ENCODE peak calls at places on chromosomes 11 and 22, in nine cellular contexts. L, P, N, Z, E, O, T, H and Y are unnamed samples.

GRCh38 chr11:67271548-67272284 is 5.4 kb downstream of the GRK2 start:
- DNase-seq in L (no peak), P (no peak), N (peak), Z (no peak), E (peak), O (peak), T (peak), H (no peak), Y (no peak)

GRCh38 chr11:765025-765801 is 12.1 kb downstream of the GATD1 start:
- DNase-seq in L (peak), P (peak), N (peak), Z (peak), E (peak), O (peak), T (no peak), H (peak), Y (no peak)

GRCh38 chr11:96447208-96447607 is 57.4 kb downstream of the JRKL start:
- DNase-seq in L (no peak), P (no peak), N (no peak), Z (no peak), E (no peak), O (no peak), T (no peak), H (no peak), Y (no peak)

GRCh38 chr11:61507962-61508824 is at the start of gene LRRC10B:
- DNase-seq in L (peak), P (peak), N (peak), Z (peak), E (no peak), O (no peak), T (no peak), H (peak), Y (no peak)

GRCh38 chr11:66240781-66241136 is 27.7 kb upstream of the RAB1B start:
- DNase-seq in L (no peak), P (no peak), N (peak), Z (no peak), E (no peak), O (no peak), T (no peak), H (no peak), Y (no peak)

GRCh38 chr22:29870574-29870973 is 12.4 kb upstream of the MTMR3 start:
- DNase-seq in L (no peak), P (no peak), N (no peak), Z (no peak), E (no peak), O (no peak), T (no peak), H (no peak), Y (no peak)

GRCh38 chr22:39727541-39727940 is 157.0 kb downstream of the CACNA1I start:
- DNase-seq in L (no peak), P (no peak), N (no peak), Z (no peak), E (no peak), O (no peak), T (no peak), H (no peak), Y (no peak)

GRCh38 chr11:70928854-70929598 is 323.4 kb downstream of the SHANK2 start:
- DNase-seq in L (no peak), P (no peak), N (no peak), Z (no peak), E (peak), O (no peak), T (no peak), H (no peak), Y (no peak)

GRCh38 chr11:11958403-11958802 is 50.0 kb downstream of the DKK3 start:
- DNase-seq in L (no peak), P (no peak), N (no peak), Z (no peak), E (no peak), O (no peak), T (no peak), H (no peak), Y (no peak)

GRCh38 chr11:21110378-21110777 is 441.0 kb downstream of the NELL1 start:
- DNase-seq in L (no peak), P (no peak), N (no peak), Z (no peak), E (no peak), O (no peak), T (no peak), H (peak), Y (no peak)

GRCh38 chr22:45424241-45424731 is 10.8 kb downstream of the RIBC2 start:
- DNase-seq in L (no peak), P (no peak), N (peak), Z (no peak), E (peak), O (no peak), T (peak), H (no peak), Y (no peak)

GRCh38 chr11:131217313-131218297 is 152.8 kb upstream of the NTM start:
- DNase-seq in L (no peak), P (no peak), N (no peak), Z (no peak), E (no peak), O (peak), T (no peak), H (no peak), Y (no peak)

GRCh38 chr11:120205596-120206161 is 5.2 kb upstream of the OAF start:
- DNase-seq in L (no peak), P (no peak), N (peak), Z (no peak), E (no peak), O (no peak), T (no peak), H (no peak), Y (no peak)

GRCh38 chr22:22111267-22111751 is 128.7 kb upstream of the TOP3B start:
- DNase-seq in L (no peak), P (no peak), N (no peak), Z (no peak), E (no peak), O (peak), T (no peak), H (no peak), Y (no peak)

GRCh38 chr22:38451404-38451803 is 3.6 kb downstream of the KCNJ4 start:
- DNase-seq in L (peak), P (no peak), N (no peak), Z (no peak), E (no peak), O (no peak), T (no peak), H (no peak), Y (no peak)

GRCh38 chr11:14218728-14219127 is 140.3 kb downstream of the RRAS2 start:
- DNase-seq in L (no peak), P (no peak), N (no peak), Z (no peak), E (no peak), O (no peak), T (no peak), H (no peak), Y (no peak)

GRCh38 chr11:61007383-61007970 is 36.0 kb downstream of the CD6 start:
- DNase-seq in L (peak), P (no peak), N (no peak), Z (peak), E (peak), O (no peak), T (no peak), H (peak), Y (no peak)

GRCh38 chr22:47619631-47620030 is 857.2 kb downstream of the TBC1D22A start:
- DNase-seq in L (no peak), P (no peak), N (no peak), Z (no peak), E (no peak), O (no peak), T (no peak), H (no peak), Y (no peak)

GRCh38 chr22:36758792-36759271 is 17.1 kb downstream of the IFT27 start:
- DNase-seq in L (no peak), P (no peak), N (no peak), Z (no peak), E (no peak), O (no peak), T (peak), H (no peak), Y (no peak)

GRCh38 chr11:7905961-7906429 is 25.1 kb downstream of the OR10A6 start:
- DNase-seq in L (peak), P (no peak), N (no peak), Z (no peak), E (peak), O (no peak), T (no peak), H (no peak), Y (no peak)

GRCh38 chr22:49624421-49625177 is 203.1 kb downstream of the BRD1 start:
- DNase-seq in L (no peak), P (no peak), N (peak), Z (peak), E (peak), O (no peak), T (no peak), H (no peak), Y (no peak)

GRCh38 chr11:44727373-44728084 is 767 bp downstream of the TSPAN18 start:
- DNase-seq in L (peak), P (peak), N (peak), Z (peak), E (peak), O (peak), T (peak), H (peak), Y (peak)

GRCh38 chr11:44727114-44727372 is 281 bp downstream of the TSPAN18 start:
- DNase-seq in L (no peak), P (no peak), N (peak), Z (no peak), E (no peak), O (no peak), T (no peak), H (no peak), Y (no peak)

GRCh38 chr11:44725016-44725651 is 1.6 kb upstream of the TSPAN18 start:
- DNase-seq in L (no peak), P (no peak), N (no peak), Z (no peak), E (no peak), O (no peak), T (no peak), H (no peak), Y (no peak)

GRCh38 chr11:44728085-44728410 is 1.3 kb downstream of the TSPAN18 start:
- DNase-seq in L (no peak), P (no peak), N (no peak), Z (no peak), E (no peak), O (no peak), T (no peak), H (no peak), Y (no peak)

DNA sequence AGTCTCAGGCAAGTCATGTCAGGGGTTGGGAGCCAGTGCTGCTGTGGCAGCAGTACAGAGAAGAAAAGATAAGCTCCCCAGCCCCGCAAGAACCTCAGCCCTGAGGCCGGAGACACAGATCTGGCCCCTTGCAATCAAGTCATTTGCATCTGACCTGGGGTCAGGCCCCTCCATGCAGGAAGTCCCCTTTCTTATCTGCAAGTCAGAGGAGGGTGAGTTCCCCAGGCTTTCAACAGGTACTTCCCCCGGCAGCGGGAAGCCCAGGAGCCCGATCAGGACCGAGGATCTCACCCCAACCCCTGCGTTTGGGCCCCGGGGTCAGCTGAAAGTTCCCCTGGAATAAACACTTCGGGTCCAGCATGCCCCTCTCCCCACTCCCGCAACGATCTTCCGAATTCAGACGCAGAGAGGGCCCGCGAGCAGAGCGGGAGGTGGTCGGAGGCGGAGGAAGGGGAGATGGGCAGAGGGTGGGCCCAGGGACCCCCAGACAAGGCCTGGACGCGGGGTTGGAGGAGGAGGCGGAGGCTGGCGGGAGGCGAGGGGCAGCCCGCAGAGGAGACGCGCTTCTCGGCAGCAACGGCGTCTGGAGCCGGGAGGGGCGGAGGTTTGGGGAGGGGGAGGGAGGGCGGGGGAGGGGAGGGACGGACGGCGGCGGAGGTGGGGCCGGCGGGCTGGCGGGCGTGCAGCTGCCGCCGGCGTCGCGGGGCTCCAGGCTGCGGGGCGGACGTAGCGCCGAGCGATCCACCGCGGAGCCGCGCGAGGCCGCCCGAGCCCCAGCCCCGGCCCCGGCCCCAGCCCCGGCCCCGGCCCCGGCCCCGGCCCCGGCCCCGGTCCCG is at the start of gene TSPAN18:
- DNase-seq in L (peak), P (no peak), N (peak), Z (peak), E (peak), O (peak), T (no peak), H (peak), Y (no peak)
- H3K4me3 ChIP-seq in L (peak), P (peak), N (peak), Z (peak), E (peak), O (peak), T (peak), H (peak), Y (peak)

GRCh38 chr11:116732740-116733385 is 39.9 kb downstream of the BUD13 start:
- DNase-seq in L (peak), P (peak), N (peak), Z (peak), E (no peak), O (peak), T (peak), H (peak), Y (no peak)
- H3K4me3 ChIP-seq in L (peak), P (no peak), N (no peak), Z (no peak), E (no peak), O (no peak), T (no peak), H (no peak), Y (no peak)

GRCh38 chr11:74025467-74026166 is 16.7 kb upstream of the UCP3 start:
- DNase-seq in L (no peak), P (no peak), N (no peak), Z (no peak), E (no peak), O (no peak), T (no peak), H (no peak), Y (no peak)

GRCh38 chr11:74021998-74022397 is 13.1 kb upstream of the UCP3 start:
- DNase-seq in L (no peak), P (no peak), N (no peak), Z (no peak), E (no peak), O (no peak), T (no peak), H (no peak), Y (no peak)

GRCh38 chr11:74023291-74023690 is 14.4 kb upstream of the UCP3 start:
- DNase-seq in L (no peak), P (no peak), N (no peak), Z (no peak), E (no peak), O (no peak), T (no peak), H (no peak), Y (no peak)

GRCh38 chr11:74022541-74022940 is 13.7 kb upstream of the UCP3 start:
- DNase-seq in L (no peak), P (no peak), N (no peak), Z (no peak), E (no peak), O (no peak), T (no peak), H (no peak), Y (no peak)

DNA sequence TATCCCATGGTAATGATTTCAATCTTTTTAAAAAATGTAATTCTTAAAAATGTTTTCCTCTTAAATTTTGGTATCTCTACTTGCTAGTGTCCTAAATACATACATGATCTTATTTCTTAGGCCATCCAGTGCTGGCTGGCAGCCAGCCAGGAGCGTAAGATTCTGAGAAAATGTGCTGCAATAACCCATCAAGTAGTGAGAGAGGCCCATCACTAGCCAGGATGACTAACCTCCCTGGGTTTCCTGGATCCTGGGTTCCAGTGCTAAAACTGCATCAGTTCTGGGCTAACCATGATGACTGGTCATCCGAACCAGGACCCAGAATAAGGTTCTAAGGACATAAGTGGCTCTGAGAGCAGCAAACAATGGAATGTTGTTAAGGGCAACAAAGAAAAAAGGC is 15.7 kb upstream of the UCP3 start:
- DNase-seq in L (no peak), P (no peak), N (peak), Z (no peak), E (no peak), O (no peak), T (no peak), H (no peak), Y (peak)
- H3K4me3 ChIP-seq in L (no peak), P (no peak), N (no peak), Z (no peak), E (no peak), O (no peak), T (no peak), H (no peak), Y (no peak)

GRCh38 chr22:23767673-23768548 is at the start of gene CHCHD10:
- DNase-seq in L (peak), P (peak), N (peak), Z (peak), E (peak), O (peak), T (peak), H (peak), Y (peak)

GRCh38 chr22:23762866-23763578 is at the start of gene C22orf15:
- DNase-seq in L (peak), P (no peak), N (no peak), Z (no peak), E (no peak), O (no peak), T (no peak), H (no peak), Y (no peak)

GRCh38 chr22:23767303-23767672 is 484 bp downstream of the CHCHD10 start:
- DNase-seq in L (peak), P (no peak), N (no peak), Z (no peak), E (no peak), O (no peak), T (no peak), H (no peak), Y (no peak)

GRCh38 chr22:23763579-23764331 is 965 bp downstream of the C22orf15 start:
- DNase-seq in L (peak), P (no peak), N (peak), Z (no peak), E (no peak), O (peak), T (no peak), H (peak), Y (no peak)

GRCh38 chr22:23764931-23765881 is 2.4 kb downstream of the C22orf15 start:
- DNase-seq in L (no peak), P (no peak), N (no peak), Z (no peak), E (no peak), O (no peak), T (no peak), H (no peak), Y (no peak)
- H3K4me3 ChIP-seq in L (no peak), P (no peak), N (no peak), Z (no peak), E (peak), O (peak), T (no peak), H (no peak), Y (no peak)

DNA sequence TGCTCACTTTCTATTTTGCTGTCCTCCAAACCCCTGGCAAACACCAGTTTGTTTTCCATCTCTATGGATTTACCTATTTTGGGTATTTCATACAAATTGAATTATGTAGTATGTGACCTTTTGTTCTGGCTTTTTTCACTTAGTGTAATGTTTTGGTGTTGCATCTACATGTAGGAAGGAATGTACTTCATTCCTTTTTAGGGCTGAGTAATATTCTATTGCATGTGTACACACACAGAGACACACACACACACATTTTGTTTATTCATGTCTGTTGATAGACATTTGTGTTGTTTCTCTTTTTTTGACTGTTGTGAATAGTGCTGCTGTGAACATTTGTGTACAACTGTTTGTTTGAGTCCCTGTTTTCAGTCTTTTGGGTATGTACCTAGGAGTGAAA is 90.4 kb downstream of the UVRAG start:
- DNase-seq in L (no peak), P (no peak), N (no peak), Z (no peak), E (no peak), O (no peak), T (no peak), H (no peak), Y (no peak)
- H3K4me3 ChIP-seq in L (no peak), P (no peak), N (no peak), Z (no peak), E (no peak), O (no peak), T (no peak), H (no peak), Y (no peak)